ENCODE peak calls at places on chromosomes 3 and 15, in nine cellular contexts. U is non-pigmented ciliary epithelial cell; Q is GM23248; Y is HEK293T; A is stimulated activated CD8-positive, alpha-beta memory T cell treated with anti-CD3 and anti-CD28 coated beads, Interleukin-4, amount 100 ng/mL, for 24 hours; D is amniotic epithelial cell; J is hepatic stellate cell; C is A549; Z is ACHN. S is an unnamed sample.

GRCh38 chr3:77871436-77871835 is 831.5 kb downstream of the ROBO2 start:
- DNase-seq in U (no peak), Q (no peak), Y (no peak), A (no peak), D (no peak), J (no peak), C (no peak), Z (no peak), S (no peak)

GRCh38 chr15:73369073-73369694 is 426 bp upstream of the HCN4 start:
- DNase-seq in U (no peak), Q (peak; percentile 13), Y (no peak), A (no peak), D (no peak), J (no peak), C (no peak), Z (no peak), S (peak; percentile 50)

GRCh38 chr15:67937153-67937761 is 97.4 kb upstream of the RNU6-1 start:
- DNase-seq in U (no peak), Q (no peak), Y (no peak), A (no peak), D (no peak), J (no peak), C (peak; percentile 65), Z (no peak), S (no peak)

GRCh38 chr3:196569003-196569516 is 600 bp downstream of the FBXO45 start:
- DNase-seq in U (no peak), Q (peak; percentile 72), Y (peak; percentile 32), A (peak; percentile 28), D (peak; percentile 34), J (peak; percentile 50), C (peak; percentile 39), Z (peak; percentile 33), S (peak; percentile 55)

GRCh38 chr3:53865732-53866499 is 16.0 kb downstream of the ACTR8 start:
- DNase-seq in U (no peak), Q (no peak), Y (no peak), A (no peak), D (no peak), J (no peak), C (no peak), Z (no peak), S (no peak)

GRCh38 chr3:134543113-134543512 is 57.3 kb downstream of the CEP63 start:
- DNase-seq in U (no peak), Q (no peak), Y (no peak), A (no peak), D (peak; percentile 51), J (no peak), C (no peak), Z (no peak), S (no peak)

GRCh38 chr3:30751610-30752299 is 142.7 kb downstream of the GADL1 start:
- DNase-seq in U (peak; percentile 34), Q (peak; percentile 34), Y (peak; percentile 14), A (peak; percentile 48), D (peak; percentile 53), J (no peak), C (peak; percentile 36), Z (peak; percentile 28), S (peak; percentile 69)

GRCh38 chr3:143170043-143170442 is 50.5 kb downstream of the CHST2 start:
- DNase-seq in U (no peak), Q (no peak), Y (no peak), A (no peak), D (no peak), J (no peak), C (no peak), Z (no peak), S (no peak)

GRCh38 chr3:46538803-46539442 is 27.2 kb downstream of the LRRC2 start:
- DNase-seq in U (no peak), Q (peak; percentile 94), Y (no peak), A (peak; percentile 55), D (peak; percentile 53), J (peak; percentile 55), C (no peak), Z (no peak), S (no peak)

GRCh38 chr3:74535281-74535680 is 79.2 kb downstream of the CNTN3 start:
- DNase-seq in U (no peak), Q (no peak), Y (no peak), A (no peak), D (no peak), J (no peak), C (no peak), Z (no peak), S (no peak)

GRCh38 chr3:197541756-197542539 is 13.8 kb downstream of the BDH1 start:
- DNase-seq in U (peak; percentile 14), Q (peak; percentile 86), Y (no peak), A (no peak), D (peak; percentile 75), J (peak; percentile 74), C (no peak), Z (no peak), S (peak; percentile 52)

GRCh38 chr3:138874555-138874898 is 39.8 kb upstream of the PIK3CB start:
- DNase-seq in U (no peak), Q (no peak), Y (no peak), A (no peak), D (no peak), J (no peak), C (no peak), Z (no peak), S (no peak)

GRCh38 chr15:88623061-88623460 is 1.9 kb downstream of the AEN start:
- DNase-seq in U (peak; percentile 65), Q (peak; percentile 96), Y (no peak), A (no peak), D (peak; percentile 84), J (peak; percentile 93), C (peak; percentile 81), Z (peak; percentile 81), S (no peak)

GRCh38 chr3:13262493-13263211 is 157.5 kb downstream of the NUP210 start:
- DNase-seq in U (no peak), Q (no peak), Y (no peak), A (no peak), D (peak; percentile 3), J (no peak), C (peak; percentile 50), Z (peak; percentile 11), S (no peak)

GRCh38 chr3:127404614-127405598 is 117.1 kb upstream of the PRR20G start:
- DNase-seq in U (no peak), Q (no peak), Y (no peak), A (no peak), D (no peak), J (no peak), C (no peak), Z (no peak), S (no peak)

GRCh38 chr3:141561426-141562034 is 74.7 kb downstream of the RASA2 start:
- DNase-seq in U (peak; percentile 44), Q (peak; percentile 67), Y (peak; percentile 36), A (no peak), D (peak; percentile 68), J (peak; percentile 16), C (peak; percentile 81), Z (peak; percentile 61), S (no peak)